ENCODE peak calls at places on chromosomes 5 and 9, in ten cellular contexts. One of them, this sample, is unnamed.

GRCh38 chr9:122121931-122122330 is 28.8 kb upstream of the TTLL11 start:
- DNase-seq in BE2C: no peak
- DNase-seq in uterus: no peak
- DNase-seq in GM12865: no peak
- DNase-seq in suprapubic skin: no peak
- DNase-seq in pancreas: no peak
- DNase-seq in left ventricle myocardium inferior: no peak
- DNase-seq in fibroblast of lung: no peak
- DNase-seq in lung: no peak
- DNase-seq in astrocyte of the cerebellum: no peak
- DNase-seq in this sample: no peak

GRCh38 chr5:59873113-59873512 is 20.4 kb downstream of the PDE4D start:
- DNase-seq in fibroblast of lung: peak; percentile 50
- DNase-seq in pancreas: no peak
- DNase-seq in GM12865: no peak
- DNase-seq in astrocyte of the cerebellum: peak; percentile 20
- DNase-seq in BE2C: no peak
- DNase-seq in uterus: no peak
- DNase-seq in left ventricle myocardium inferior: no peak
- DNase-seq in suprapubic skin: no peak
- DNase-seq in lung: no peak
- DNase-seq in this sample: peak; percentile 33

GRCh38 chr5:60026174-60026573 is 132.6 kb upstream of the PDE4D start:
- DNase-seq in pancreas: no peak
- DNase-seq in fibroblast of lung: no peak
- DNase-seq in GM12865: no peak
- DNase-seq in astrocyte of the cerebellum: no peak
- DNase-seq in suprapubic skin: no peak
- DNase-seq in lung: no peak
- DNase-seq in uterus: no peak
- DNase-seq in left ventricle myocardium inferior: no peak
- DNase-seq in BE2C: no peak
- DNase-seq in this sample: peak; percentile 7

GRCh38 chr5:78362220-78362619 is 1.8 kb downstream of the SCAMP1 start:
- DNase-seq in left ventricle myocardium inferior: no peak
- DNase-seq in lung: no peak
- DNase-seq in GM12865: no peak
- DNase-seq in suprapubic skin: no peak
- DNase-seq in pancreas: no peak
- DNase-seq in BE2C: no peak
- DNase-seq in fibroblast of lung: no peak
- DNase-seq in astrocyte of the cerebellum: no peak
- DNase-seq in uterus: no peak
- DNase-seq in this sample: no peak

GRCh38 chr5:56314536-56314935 is 81.4 kb upstream of the ANKRD55 start:
- DNase-seq in fibroblast of lung: peak; percentile 31
- DNase-seq in BE2C: peak; percentile 60
- DNase-seq in suprapubic skin: no peak
- DNase-seq in astrocyte of the cerebellum: no peak
- DNase-seq in left ventricle myocardium inferior: peak; percentile 17
- DNase-seq in pancreas: no peak
- DNase-seq in GM12865: peak; percentile 57
- DNase-seq in uterus: peak; percentile 46
- DNase-seq in lung: no peak
- DNase-seq in this sample: no peak

GRCh38 chr9:2157277-2158105 is 142.3 kb downstream of the SMARCA2 start:
- DNase-seq in left ventricle myocardium inferior: peak; percentile 24
- DNase-seq in uterus: peak; percentile 34
- DNase-seq in GM12865: peak; percentile 71
- DNase-seq in lung: peak; percentile 43
- DNase-seq in astrocyte of the cerebellum: no peak
- DNase-seq in suprapubic skin: no peak
- DNase-seq in fibroblast of lung: peak; percentile 62
- DNase-seq in pancreas: peak; percentile 16
- DNase-seq in BE2C: no peak
- DNase-seq in this sample: peak; percentile 60

GRCh38 chr5:109868737-109869136 is 179.0 kb downstream of the MAN2A1 start:
- DNase-seq in fibroblast of lung: peak; percentile 34
- DNase-seq in uterus: no peak
- DNase-seq in lung: no peak
- DNase-seq in BE2C: no peak
- DNase-seq in suprapubic skin: no peak
- DNase-seq in left ventricle myocardium inferior: no peak
- DNase-seq in astrocyte of the cerebellum: no peak
- DNase-seq in GM12865: no peak
- DNase-seq in pancreas: no peak
- DNase-seq in this sample: no peak

GRCh38 chr9:95757026-95757425 is 118.5 kb upstream of the ERCC6L2 start:
- DNase-seq in pancreas: no peak
- DNase-seq in fibroblast of lung: peak; percentile 88
- DNase-seq in GM12865: no peak
- DNase-seq in astrocyte of the cerebellum: peak; percentile 78
- DNase-seq in suprapubic skin: no peak
- DNase-seq in left ventricle myocardium inferior: no peak
- DNase-seq in lung: no peak
- DNase-seq in uterus: no peak
- DNase-seq in BE2C: no peak
- DNase-seq in this sample: peak; percentile 93

GRCh38 chr9:91882628-91883027 is 67.4 kb downstream of the ROR2 start:
- DNase-seq in left ventricle myocardium inferior: no peak
- DNase-seq in uterus: no peak
- DNase-seq in fibroblast of lung: no peak
- DNase-seq in pancreas: no peak
- DNase-seq in GM12865: no peak
- DNase-seq in lung: no peak
- DNase-seq in astrocyte of the cerebellum: no peak
- DNase-seq in suprapubic skin: no peak
- DNase-seq in BE2C: no peak
- DNase-seq in this sample: no peak

GRCh38 chr5:60332244-60333018 is 367.5 kb downstream of the DEPDC1B start:
- DNase-seq in lung: no peak
- DNase-seq in BE2C: no peak
- DNase-seq in GM12865: no peak
- DNase-seq in uterus: no peak
- DNase-seq in fibroblast of lung: peak; percentile 8
- DNase-seq in suprapubic skin: no peak
- DNase-seq in astrocyte of the cerebellum: no peak
- DNase-seq in left ventricle myocardium inferior: no peak
- DNase-seq in pancreas: no peak
- DNase-seq in this sample: peak; percentile 30

GRCh38 chr9:28779240-28779639 is 1206.0 kb upstream of the C9orf72 start:
- DNase-seq in suprapubic skin: no peak
- DNase-seq in left ventricle myocardium inferior: no peak
- DNase-seq in pancreas: no peak
- DNase-seq in GM12865: no peak
- DNase-seq in fibroblast of lung: no peak
- DNase-seq in astrocyte of the cerebellum: no peak
- DNase-seq in BE2C: no peak
- DNase-seq in lung: no peak
- DNase-seq in uterus: no peak
- DNase-seq in this sample: peak; percentile 44

GRCh38 chr9:3912817-3913216 is 387.0 kb upstream of the RFX3 start:
- DNase-seq in suprapubic skin: no peak
- DNase-seq in BE2C: no peak
- DNase-seq in lung: no peak
- DNase-seq in pancreas: no peak
- DNase-seq in left ventricle myocardium inferior: no peak
- DNase-seq in GM12865: no peak
- DNase-seq in astrocyte of the cerebellum: peak; percentile 93
- DNase-seq in uterus: no peak
- DNase-seq in fibroblast of lung: no peak
- DNase-seq in this sample: peak; percentile 56

GRCh38 chr5:170597109-170597741 is 93.4 kb downstream of the KCNIP1 start:
- DNase-seq in left ventricle myocardium inferior: no peak
- DNase-seq in uterus: no peak
- DNase-seq in lung: no peak
- DNase-seq in BE2C: peak; percentile 66
- DNase-seq in GM12865: peak; percentile 34
- DNase-seq in pancreas: no peak
- DNase-seq in suprapubic skin: no peak
- DNase-seq in fibroblast of lung: peak; percentile 36
- DNase-seq in astrocyte of the cerebellum: no peak
- DNase-seq in this sample: peak; percentile 6

GRCh38 chr9:131469369-131469768 is 33.3 kb upstream of the POMT1 start:
- DNase-seq in lung: no peak
- DNase-seq in uterus: no peak
- DNase-seq in suprapubic skin: peak; percentile 47
- DNase-seq in BE2C: no peak
- DNase-seq in pancreas: no peak
- DNase-seq in left ventricle myocardium inferior: no peak
- DNase-seq in GM12865: no peak
- DNase-seq in astrocyte of the cerebellum: no peak
- DNase-seq in fibroblast of lung: no peak
- DNase-seq in this sample: no peak

GRCh38 chr5:159642379-159642778 is 273.9 kb upstream of the ADRA1B start:
- DNase-seq in left ventricle myocardium inferior: no peak
- DNase-seq in astrocyte of the cerebellum: no peak
- DNase-seq in suprapubic skin: no peak
- DNase-seq in GM12865: no peak
- DNase-seq in lung: no peak
- DNase-seq in pancreas: no peak
- DNase-seq in fibroblast of lung: no peak
- DNase-seq in BE2C: no peak
- DNase-seq in uterus: no peak
- DNase-seq in this sample: no peak
- TF ChIP-seq CTCF in left ventricle myocardium inferior: no peak
- TF ChIP-seq CTCF in astrocyte of the cerebellum: no peak
- TF ChIP-seq CTCF in suprapubic skin: no peak
- TF ChIP-seq CTCF in GM12865: no peak
- TF ChIP-seq CTCF in lung: no peak
- TF ChIP-seq CTCF in pancreas: no peak
- TF ChIP-seq CTCF in fibroblast of lung: peak; percentile 10
- TF ChIP-seq CTCF in BE2C: no peak
- TF ChIP-seq CTCF in uterus: no peak
- TF ChIP-seq CTCF in this sample: no peak

DNA sequence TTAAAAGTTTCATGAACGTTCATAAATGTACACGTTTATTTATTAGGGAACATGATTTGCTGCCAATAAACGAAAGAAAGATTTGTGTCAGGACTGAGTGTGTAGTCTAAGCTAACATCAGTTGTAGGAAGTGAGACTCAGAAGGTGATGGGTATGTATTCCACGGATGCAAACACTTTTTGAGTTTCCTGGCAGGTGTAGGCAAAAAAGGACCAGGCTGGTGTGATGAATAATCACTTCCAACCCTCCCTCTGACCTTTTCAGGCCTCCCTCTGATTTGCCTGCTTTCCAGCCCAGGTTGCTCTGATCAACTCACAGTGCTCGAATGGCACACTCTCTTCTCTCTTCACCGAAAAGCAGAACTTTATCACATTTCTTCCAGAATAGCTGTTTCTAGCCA is 51.8 kb downstream of the BASP1 start:
- DNase-seq in fibroblast of lung: no peak
- DNase-seq in suprapubic skin: no peak
- DNase-seq in astrocyte of the cerebellum: no peak
- DNase-seq in GM12865: peak; percentile 53
- DNase-seq in pancreas: no peak
- DNase-seq in lung: no peak
- DNase-seq in BE2C: no peak
- DNase-seq in uterus: no peak
- DNase-seq in left ventricle myocardium inferior: no peak
- DNase-seq in this sample: no peak
- H3K4me3 ChIP-seq in fibroblast of lung: no peak overlapping the region
- H3K4me3 ChIP-seq in suprapubic skin: no peak overlapping the region
- H3K4me3 ChIP-seq in astrocyte of the cerebellum: no peak overlapping the region
- H3K4me3 ChIP-seq in GM12865: no peak overlapping the region
- H3K4me3 ChIP-seq in pancreas: no peak overlapping the region
- H3K4me3 ChIP-seq in lung: no peak overlapping the region
- H3K4me3 ChIP-seq in BE2C: no peak overlapping the region
- H3K4me3 ChIP-seq in uterus: no peak overlapping the region
- H3K4me3 ChIP-seq in left ventricle myocardium inferior: no peak overlapping the region
- H3K4me3 ChIP-seq in this sample: no peak overlapping the region

DNA sequence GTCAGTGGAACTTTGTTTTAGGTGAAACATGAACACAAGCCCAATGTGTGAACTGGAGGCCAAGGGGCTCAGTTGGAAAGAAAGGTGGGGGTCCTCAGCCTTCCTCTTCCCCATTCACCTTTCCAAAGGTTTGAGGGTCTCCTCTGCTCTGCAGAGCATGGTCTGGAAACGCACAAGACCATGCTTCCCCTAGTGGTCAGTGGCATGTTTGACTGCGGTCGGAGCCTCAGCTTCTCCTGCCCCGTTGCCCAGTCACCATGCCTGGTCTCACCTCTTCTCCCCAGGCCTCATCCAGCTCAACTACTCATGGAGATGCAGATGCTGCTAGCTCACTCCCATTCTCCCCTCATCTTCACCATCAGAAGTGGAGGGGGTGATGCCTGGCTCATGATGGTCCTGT is 340.3 kb downstream of the GADD45G start:
- DNase-seq in GM12865: no peak
- DNase-seq in lung: no peak
- DNase-seq in suprapubic skin: no peak
- DNase-seq in pancreas: no peak
- DNase-seq in BE2C: no peak
- DNase-seq in left ventricle myocardium inferior: no peak
- DNase-seq in uterus: no peak
- DNase-seq in astrocyte of the cerebellum: no peak
- DNase-seq in fibroblast of lung: no peak
- DNase-seq in this sample: no peak
- TF ChIP-seq CTCF in GM12865: peak; percentile 31
- TF ChIP-seq CTCF in lung: no peak
- TF ChIP-seq CTCF in suprapubic skin: no peak
- TF ChIP-seq CTCF in pancreas: no peak
- TF ChIP-seq CTCF in BE2C: peak; percentile 57
- TF ChIP-seq CTCF in left ventricle myocardium inferior: peak; percentile 28
- TF ChIP-seq CTCF in uterus: no peak
- TF ChIP-seq CTCF in astrocyte of the cerebellum: peak; percentile 29
- TF ChIP-seq CTCF in fibroblast of lung: no peak
- TF ChIP-seq CTCF in this sample: no peak

GRCh38 chr9:70407081-70407503 is 7.4 kb downstream of the KLF9 start:
- DNase-seq in astrocyte of the cerebellum: peak; percentile 78
- DNase-seq in pancreas: no peak
- DNase-seq in lung: no peak
- DNase-seq in suprapubic skin: no peak
- DNase-seq in GM12865: no peak
- DNase-seq in uterus: no peak
- DNase-seq in fibroblast of lung: peak; percentile 96
- DNase-seq in left ventricle myocardium inferior: no peak
- DNase-seq in BE2C: no peak
- DNase-seq in this sample: peak; percentile 98

GRCh38 chr9:70404261-70404660 is 10.2 kb downstream of the KLF9 start:
- DNase-seq in fibroblast of lung: no peak
- DNase-seq in BE2C: no peak
- DNase-seq in pancreas: no peak
- DNase-seq in GM12865: no peak
- DNase-seq in astrocyte of the cerebellum: no peak
- DNase-seq in uterus: no peak
- DNase-seq in left ventricle myocardium inferior: no peak
- DNase-seq in suprapubic skin: no peak
- DNase-seq in lung: no peak
- DNase-seq in this sample: no peak

GRCh38 chr9:70406446-70406862 is 8.0 kb downstream of the KLF9 start:
- DNase-seq in left ventricle myocardium inferior: no peak
- DNase-seq in GM12865: peak; percentile 14
- DNase-seq in astrocyte of the cerebellum: no peak
- DNase-seq in lung: no peak
- DNase-seq in fibroblast of lung: peak; percentile 63
- DNase-seq in uterus: peak; percentile 57
- DNase-seq in BE2C: no peak
- DNase-seq in pancreas: no peak
- DNase-seq in suprapubic skin: no peak
- DNase-seq in this sample: peak; percentile 72

GRCh38 chr9:70403618-70404025 is 10.8 kb downstream of the KLF9 start:
- DNase-seq in uterus: no peak
- DNase-seq in GM12865: no peak
- DNase-seq in lung: no peak
- DNase-seq in BE2C: no peak
- DNase-seq in pancreas: no peak
- DNase-seq in left ventricle myocardium inferior: no peak
- DNase-seq in astrocyte of the cerebellum: no peak
- DNase-seq in suprapubic skin: no peak
- DNase-seq in fibroblast of lung: no peak
- DNase-seq in this sample: peak; percentile 89

GRCh38 chr9:70405808-70406445 is 8.5 kb downstream of the KLF9 start:
- DNase-seq in suprapubic skin: no peak
- DNase-seq in BE2C: no peak
- DNase-seq in uterus: no peak
- DNase-seq in fibroblast of lung: no peak
- DNase-seq in GM12865: no peak
- DNase-seq in pancreas: no peak
- DNase-seq in astrocyte of the cerebellum: no peak
- DNase-seq in lung: no peak
- DNase-seq in left ventricle myocardium inferior: no peak
- DNase-seq in this sample: peak; percentile 61
- H3K4me3 ChIP-seq in suprapubic skin: peak overlapping the region; percentile 17
- H3K4me3 ChIP-seq in BE2C: no peak overlapping the region
- H3K4me3 ChIP-seq in uterus: no peak overlapping the region
- H3K4me3 ChIP-seq in fibroblast of lung: no peak overlapping the region
- H3K4me3 ChIP-seq in GM12865: no peak overlapping the region
- H3K4me3 ChIP-seq in pancreas: peak overlapping the region; percentile 7
- H3K4me3 ChIP-seq in astrocyte of the cerebellum: no peak overlapping the region
- H3K4me3 ChIP-seq in lung: no peak overlapping the region
- H3K4me3 ChIP-seq in left ventricle myocardium inferior: peak overlapping the region; percentile 88
- H3K4me3 ChIP-seq in this sample: no peak overlapping the region

This sample was measured in fibroblast of the aortic adventitia.